ENCODE peak calls at places on chromosomes 16 and 17, in six cellular contexts. H is psoas muscle, Y is SK-N-SH, L is MM.1S, B is left ventricle myocardium inferior, M is left lung. U is an unnamed sample.

GRCh38 chr16:4346205-4346781 is 4.8 kb downstream of the PAM16 start:
- DNase-seq in H (no peak), Y (no peak), L (no peak), B (no peak), M (no peak), U (no peak)

GRCh38 chr17:79214940-79215604 is 140.4 kb downstream of the ENGASE start:
- DNase-seq in H (no peak), Y (peak), L (no peak), B (no peak), M (peak), U (no peak)

GRCh38 chr16:53502331-53503269 is at the start of gene AKTIP:
- DNase-seq in H (peak), Y (peak), L (peak), B (peak), M (peak), U (no peak)

GRCh38 chr17:81939881-81940385 is 2.8 kb upstream of the PYCR1 start:
- DNase-seq in H (peak), Y (no peak), L (no peak), B (peak), M (peak), U (no peak)

GRCh38 chr17:32504166-32504990 is 17.6 kb downstream of the CDK5R1 start:
- DNase-seq in H (no peak), Y (no peak), L (no peak), B (no peak), M (no peak), U (peak)

GRCh38 chr17:33277436-33278100 is 15.5 kb downstream of the ASIC2 start:
- DNase-seq in H (no peak), Y (no peak), L (no peak), B (no peak), M (no peak), U (no peak)

GRCh38 chr17:9050801-9051401 is 29.6 kb downstream of the NTN1 start:
- DNase-seq in H (no peak), Y (no peak), L (no peak), B (no peak), M (no peak), U (no peak)

GRCh38 chr16:55370762-55371482 is 46.9 kb downstream of the IRX6 start:
- DNase-seq in H (peak), Y (peak), L (peak), B (peak), M (peak), U (no peak)

GRCh38 chr17:55212880-55213279 is 51.9 kb upstream of the HLF start:
- DNase-seq in H (no peak), Y (no peak), L (no peak), B (no peak), M (no peak), U (no peak)

GRCh38 chr17:30832438-30832790 is 648 bp downstream of the ATAD5 start:
- DNase-seq in H (no peak), Y (no peak), L (no peak), B (no peak), M (no peak), U (no peak)

GRCh38 chr17:72900542-72900941 is 191.9 kb downstream of the SLC39A11 start:
- DNase-seq in H (no peak), Y (peak), L (no peak), B (no peak), M (no peak), U (no peak)

GRCh38 chr17:17363638-17364337 is 60.6 kb downstream of the NT5M start:
- DNase-seq in H (peak), Y (peak), L (no peak), B (no peak), M (peak), U (no peak)

GRCh38 chr16:50464325-50465290 is 83.6 kb upstream of the NKD1 start:
- DNase-seq in H (no peak), Y (no peak), L (no peak), B (no peak), M (no peak), U (no peak)
- TF ChIP-seq CTCF in H (no peak), Y (no peak), L (no peak), B (no peak), M (no peak), U (no peak)

DNA sequence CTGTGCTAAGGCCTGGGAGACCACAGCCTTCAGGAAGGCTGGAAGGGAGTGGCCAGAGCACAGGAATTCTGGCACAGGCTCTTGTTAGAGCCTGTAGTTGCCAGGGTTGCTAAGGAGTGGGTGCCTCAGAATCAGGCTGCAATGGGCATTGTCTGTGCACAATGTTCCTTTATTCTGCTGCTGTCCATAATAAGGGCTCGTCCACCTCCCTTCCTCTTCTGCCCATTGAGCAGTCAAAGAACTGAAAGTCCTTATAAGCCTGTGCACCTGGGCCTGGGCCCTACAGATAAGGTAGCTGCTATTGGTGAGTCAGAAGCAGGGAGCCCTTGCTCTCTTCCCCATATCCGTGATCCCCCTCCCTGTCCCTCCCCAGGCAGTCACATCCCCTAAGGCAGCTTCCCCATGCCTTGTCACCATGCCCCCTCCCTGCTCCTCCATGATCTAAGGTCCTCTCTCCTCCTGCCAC is 5.4 kb upstream of the CNGB1 start:
- DNase-seq in H (no peak), Y (no peak), L (no peak), B (no peak), M (peak), U (no peak)
- H3K27ac ChIP-seq in H (no peak), Y (no peak), L (no peak), B (peak), M (no peak), U (no peak)

GRCh38 chr16:84240455-84240854 is 643 bp upstream of the KCNG4 start:
- DNase-seq in H (no peak), Y (no peak), L (no peak), B (no peak), M (no peak), U (no peak)

GRCh38 chr16:84241778-84242177 is 2.0 kb upstream of the KCNG4 start:
- DNase-seq in H (no peak), Y (no peak), L (no peak), B (no peak), M (no peak), U (no peak)

GRCh38 chr16:84237994-84238750 is 1.6 kb downstream of the KCNG4 start:
- DNase-seq in H (no peak), Y (no peak), L (no peak), B (no peak), M (no peak), U (no peak)

GRCh38 chr16:84239910-84240309 is at the start of gene KCNG4:
- DNase-seq in H (no peak), Y (peak), L (no peak), B (no peak), M (no peak), U (no peak)

DNA sequence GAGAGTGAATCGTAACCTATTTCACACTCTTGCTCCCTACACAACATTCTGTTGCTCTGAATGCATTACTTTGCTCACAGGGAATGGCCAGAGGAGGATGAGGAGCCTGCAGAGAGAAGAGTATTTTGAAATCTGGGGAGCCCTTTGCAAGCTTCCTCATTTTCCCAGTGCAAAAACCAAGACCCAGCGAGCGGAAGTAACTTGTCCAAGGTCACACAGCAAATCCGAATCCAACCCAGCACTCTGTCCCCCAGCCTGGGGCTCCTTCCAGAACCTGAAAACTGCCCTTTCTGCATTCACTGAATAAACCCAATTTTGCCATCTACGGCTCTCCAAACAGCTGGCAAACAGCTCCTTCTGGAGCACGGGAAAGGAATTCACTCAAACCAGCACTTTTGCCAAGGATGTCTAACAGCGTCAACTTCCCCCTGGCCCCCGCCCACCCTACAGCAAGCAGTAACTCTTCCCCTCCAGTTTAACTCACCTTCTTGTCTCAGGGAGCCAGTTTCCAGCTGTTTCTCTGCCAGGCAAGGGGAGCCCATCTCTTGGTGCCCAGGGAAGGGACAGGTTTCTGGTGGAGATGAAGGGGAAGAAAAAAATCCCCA is 524 bp downstream of the KCNG4 start:
- DNase-seq in H (no peak), Y (no peak), L (no peak), B (no peak), M (no peak), U (no peak)
- TF ChIP-seq CTCF in H (no peak), Y (no peak), L (no peak), B (no peak), M (no peak), U (no peak)

GRCh38 chr16:10871157-10871991 is 5.6 kb upstream of the CIITA start:
- DNase-seq in H (no peak), Y (no peak), L (peak), B (no peak), M (peak), U (no peak)

GRCh38 chr16:10870137-10870776 is 6.7 kb upstream of the CIITA start:
- DNase-seq in H (no peak), Y (no peak), L (no peak), B (no peak), M (no peak), U (no peak)

GRCh38 chr16:10868089-10868488 is 8.9 kb upstream of the CIITA start:
- DNase-seq in H (no peak), Y (no peak), L (peak), B (no peak), M (no peak), U (no peak)

GRCh38 chr16:10868562-10869469 is 8.2 kb upstream of the CIITA start:
- DNase-seq in H (no peak), Y (no peak), L (peak), B (peak), M (peak), U (no peak)

DNA sequence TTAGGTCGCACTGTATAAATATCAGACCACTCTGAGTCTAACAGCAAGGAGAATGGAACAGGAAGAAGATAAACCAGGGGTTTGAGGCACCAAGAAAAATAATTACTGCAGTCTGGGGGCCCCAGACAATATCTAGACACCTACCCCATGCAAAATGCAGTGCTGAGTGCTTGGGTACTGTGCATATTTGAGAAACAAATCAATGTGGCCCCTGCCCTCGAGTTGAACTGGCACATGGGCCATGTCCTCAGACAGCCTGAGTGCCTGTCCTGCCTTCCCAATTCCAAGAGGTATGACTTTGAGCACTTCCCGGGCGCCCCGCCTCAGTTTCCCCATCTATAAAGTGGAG is 6.2 kb upstream of the CIITA start:
- DNase-seq in H (no peak), Y (no peak), L (no peak), B (no peak), M (no peak), U (no peak)
- H3K27ac ChIP-seq in H (peak), Y (no peak), L (no peak), B (peak), M (peak), U (no peak)

GRCh38 chr16:29862884-29863668 is at the start of gene CDIPT:
- DNase-seq in H (peak), Y (peak), L (peak), B (peak), M (peak), U (peak)
- TF ChIP-seq CTCF in H (peak), Y (peak), L (peak), B (peak), M (peak), U (peak)

DNA sequence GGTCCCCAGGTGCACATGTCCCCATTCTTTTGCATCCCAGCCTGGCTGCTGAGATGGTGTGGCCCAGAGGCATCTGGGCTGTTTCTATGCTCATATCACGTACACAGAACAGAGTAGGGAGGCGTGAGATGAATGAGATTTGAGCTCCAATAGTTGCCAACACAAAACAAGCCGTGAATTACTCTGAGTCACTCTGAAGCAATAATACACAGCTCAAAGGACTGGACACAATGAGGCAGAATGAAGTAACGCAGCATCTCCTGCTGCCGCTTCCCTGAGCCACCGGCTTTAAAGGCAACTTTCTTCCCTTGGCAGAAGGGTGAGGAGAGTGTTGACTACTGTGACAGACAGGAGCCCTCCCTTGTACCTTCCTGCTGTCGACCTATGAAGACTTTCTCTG is 33.9 kb upstream of the CLEC18B start:
- DNase-seq in H (no peak), Y (no peak), L (no peak), B (no peak), M (no peak), U (no peak)
- H3K27ac ChIP-seq in H (no peak), Y (no peak), L (no peak), B (no peak), M (no peak), U (no peak)

GRCh38 chr16:49924078-49924477 is 68.2 kb upstream of the ZNF423 start:
- DNase-seq in H (no peak), Y (no peak), L (peak), B (no peak), M (no peak), U (no peak)
- TF ChIP-seq CTCF in H (no peak), Y (no peak), L (no peak), B (no peak), M (no peak), U (no peak)

DNA sequence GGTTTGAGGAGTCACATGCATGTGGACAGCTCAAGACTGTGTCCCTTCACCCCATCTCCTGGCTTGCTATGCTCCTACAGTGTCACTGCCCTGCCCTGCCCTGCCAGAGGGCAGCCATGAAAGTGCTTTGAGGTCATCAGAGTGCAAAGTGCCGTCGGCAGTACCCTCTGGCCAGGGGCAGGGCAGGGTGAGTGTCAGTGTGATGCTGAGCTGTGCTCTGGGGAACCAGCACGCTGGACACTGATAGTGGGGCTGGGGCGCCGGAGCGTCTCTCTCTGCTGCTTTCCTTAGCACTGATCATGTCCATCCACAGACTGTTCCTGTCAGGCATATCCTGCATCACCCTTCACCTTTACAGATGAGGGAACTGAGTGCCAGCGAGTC is 1.6 kb upstream of the SPATA32 start:
- DNase-seq in H (peak), Y (no peak), L (no peak), B (no peak), M (no peak), U (no peak)
- H3K27ac ChIP-seq in H (peak), Y (no peak), L (no peak), B (peak), M (peak), U (no peak)

U was measured in CD4-positive, alpha-beta T cell.